ENCODE peak calls at places on chromosomes 16 and 17, in nine cellular contexts. G, D, K, I, E, H, Q, O and B are unnamed samples.

GRCh38 chr17:28811594-28812135 is 30.9 kb downstream of the FAM222B start:
- DNase-seq in E (peak; percentile 71), G (peak; percentile 82), Q (no peak), K (peak; percentile 34), D (no peak), O (no peak), H (peak; percentile 31), I (no peak), B (peak; percentile 57)

GRCh38 chr17:4142107-4142900 is 526 bp downstream of the ZZEF1 start:
- DNase-seq in I (no peak), G (peak; percentile 25), E (peak; percentile 82), K (no peak), O (no peak), D (peak; percentile 32), Q (no peak), H (peak; percentile 46), B (peak; percentile 56)

GRCh38 chr17:80026359-80027042 is 9.2 kb downstream of the TBC1D16 start:
- DNase-seq in I (no peak), Q (no peak), H (no peak), K (no peak), G (no peak), O (no peak), E (no peak), D (peak; percentile 67), B (no peak)

GRCh38 chr17:71118039-71118438 is 948.7 kb downstream of the KCNJ2 start:
- DNase-seq in O (no peak), K (peak; percentile 39), D (no peak), H (peak; percentile 16), E (peak; percentile 65), Q (no peak), I (no peak), G (peak; percentile 59), B (peak; percentile 8)

GRCh38 chr16:11780988-11781680 is 15.9 kb downstream of the ZC3H7A start:
- DNase-seq in H (no peak), Q (no peak), O (no peak), I (no peak), G (no peak), E (no peak), K (no peak), D (no peak), B (peak; percentile 67)

GRCh38 chr16:58046054-58046881 is 20.7 kb downstream of the MMP15 start:
- DNase-seq in D (no peak), G (no peak), H (no peak), Q (peak; percentile 23), E (peak; percentile 45), K (no peak), O (no peak), I (no peak), B (no peak)

GRCh38 chr17:21301593-21302550 is 17.4 kb downstream of the MAP2K3 start:
- DNase-seq in G (no peak), D (no peak), Q (no peak), K (no peak), E (no peak), H (no peak), I (no peak), O (no peak), B (no peak)

GRCh38 chr16:53518550-53519416 is 15.8 kb upstream of the AKTIP start:
- DNase-seq in G (no peak), H (peak; percentile 42), K (no peak), O (peak; percentile 86), I (no peak), D (peak; percentile 58), E (no peak), Q (peak; percentile 42), B (no peak)

GRCh38 chr17:45410144-45411091 is 22.3 kb downstream of the ARHGAP27 start:
- DNase-seq in I (no peak), H (no peak), Q (peak; percentile 67), G (no peak), O (peak; percentile 54), D (no peak), K (no peak), E (peak; percentile 62), B (no peak)

GRCh38 chr16:67482260-67482924 is 955 bp downstream of the AGRP start:
- DNase-seq in G (no peak), K (no peak), E (no peak), D (no peak), O (no peak), I (no peak), H (no peak), Q (no peak), B (no peak)

GRCh38 chr16:28981517-28981916 is 3.3 kb upstream of the LAT start:
- DNase-seq in Q (no peak), I (no peak), D (no peak), H (no peak), G (peak; percentile 43), E (peak; percentile 88), K (peak; percentile 87), O (no peak), B (no peak)

GRCh38 chr17:17694229-17695081 is 13.2 kb downstream of the RAI1 start:
- DNase-seq in H (peak; percentile 71), K (peak; percentile 84), O (peak; percentile 72), G (peak; percentile 50), E (peak; percentile 91), D (peak; percentile 70), I (peak; percentile 61), Q (peak; percentile 76), B (peak; percentile 84)

GRCh38 chr16:72560617-72561016 is 388.7 kb upstream of the PMFBP1 start:
- DNase-seq in I (no peak), D (no peak), O (no peak), E (no peak), K (no peak), Q (no peak), H (no peak), G (no peak), B (peak; percentile 10)

GRCh38 chr16:26729917-26730541 is 336.7 kb upstream of the C16orf82 start:
- DNase-seq in E (no peak), H (no peak), O (no peak), K (no peak), D (no peak), G (no peak), Q (no peak), I (no peak), B (no peak)

GRCh38 chr16:75462804-75463203 is 1.7 kb downstream of the TMEM170A start:
- DNase-seq in Q (no peak), I (no peak), H (no peak), O (peak; percentile 50), E (no peak), G (no peak), K (no peak), D (no peak), B (peak; percentile 50)

GRCh38 chr16:75555213-75555706 is 792 bp downstream of the TMEM231 start:
- DNase-seq in E (peak; percentile 97), K (peak; percentile 91), I (peak; percentile 70), H (peak; percentile 94), O (peak; percentile 4), G (peak; percentile 79), Q (no peak), D (peak; percentile 67), B (peak; percentile 93)

GRCh38 chr16:80569440-80570105 is 28.8 kb downstream of the DYNLRB2 start:
- DNase-seq in G (no peak), K (no peak), D (no peak), I (no peak), O (no peak), Q (no peak), E (no peak), H (peak; percentile 61), B (no peak)

GRCh38 chr17:69810326-69811035 is 264.5 kb upstream of the KCNJ16 start:
- DNase-seq in G (no peak), Q (no peak), D (no peak), O (no peak), K (no peak), E (no peak), H (no peak), I (no peak), B (no peak)

GRCh38 chr17:82315703-82316358 is 1.6 kb downstream of the CD7 start:
- DNase-seq in H (no peak), O (peak; percentile 49), G (no peak), I (no peak), D (no peak), E (peak; percentile 81), Q (peak; percentile 17), K (peak; percentile 77), B (no peak)

GRCh38 chr17:77693776-77694175 is 264.7 kb upstream of the TNRC6C start:
- DNase-seq in H (no peak), K (no peak), I (no peak), O (no peak), D (no peak), E (peak; percentile 41), G (no peak), Q (no peak), B (no peak)

GRCh38 chr17:63035271-63035670 is 69.2 kb downstream of the TANC2 start:
- DNase-seq in D (no peak), E (no peak), Q (no peak), G (no peak), H (peak; percentile 81), K (no peak), I (no peak), O (no peak), B (no peak)

GRCh38 chr16:14109077-14109775 is 38.1 kb downstream of the MRTFB start:
- DNase-seq in G (no peak), Q (no peak), D (no peak), I (no peak), O (no peak), K (no peak), H (no peak), E (no peak), B (no peak)

GRCh38 chr16:84054916-84055315 is 12.3 kb upstream of the SLC38A8 start:
- DNase-seq in Q (no peak), I (no peak), D (no peak), E (peak; percentile 84), K (peak; percentile 68), O (no peak), G (no peak), H (no peak), B (no peak)

GRCh38 chr16:10922328-10923145 is 19.7 kb downstream of the DEXI start:
- DNase-seq in I (no peak), H (peak; percentile 55), Q (no peak), G (no peak), O (no peak), E (no peak), D (no peak), K (no peak), B (no peak)

GRCh38 chr16:28546626-28547025 is 7.1 kb upstream of the SGF29 start:
- DNase-seq in D (no peak), E (no peak), O (no peak), K (no peak), I (no peak), G (no peak), H (no peak), Q (no peak), B (no peak)

GRCh38 chr16:52562770-52563169 is 15.8 kb upstream of the TOX3 start:
- DNase-seq in D (no peak), Q (no peak), H (no peak), E (no peak), K (no peak), O (no peak), I (no peak), G (no peak), B (no peak)

GRCh38 chr16:68374961-68375660 is 64.3 kb downstream of the PRMT7 start:
- DNase-seq in G (no peak), H (no peak), O (no peak), Q (no peak), I (no peak), K (no peak), D (no peak), E (peak; percentile 72), B (no peak)

GRCh38 chr16:85828166-85828565 is 28.7 kb downstream of the COX4I1 start:
- DNase-seq in E (no peak), G (no peak), Q (no peak), K (no peak), H (no peak), D (no peak), I (no peak), O (no peak), B (no peak)